ENCODE peak calls at places on chromosomes 7 and 10, in ten cellular contexts. One of them, this sample, is unnamed.

GRCh38 chr7:4006687-4007086 is 675.4 kb upstream of the FOXK1 start:
- DNase-seq in brain microvascular endothelial cell: no peak
- DNase-seq in endothelial cell: no peak
- DNase-seq in neural crest cell: no peak
- DNase-seq in AG04450: no peak
- DNase-seq in PC-9: no peak
- DNase-seq in dorsolateral prefrontal cortex: peak
- DNase-seq in cardiac muscle cell: no peak
- DNase-seq in H9: no peak
- DNase-seq in MM.1S: no peak
- DNase-seq in this sample: no peak

GRCh38 chr7:25124485-25125136 is 449 bp downstream of the CYCS start:
- DNase-seq in brain microvascular endothelial cell: no peak
- DNase-seq in endothelial cell: no peak
- DNase-seq in neural crest cell: no peak
- DNase-seq in AG04450: no peak
- DNase-seq in PC-9: peak
- DNase-seq in dorsolateral prefrontal cortex: no peak
- DNase-seq in cardiac muscle cell: peak
- DNase-seq in H9: no peak
- DNase-seq in MM.1S: peak
- DNase-seq in this sample: no peak

GRCh38 chr10:117537436-117537903 is 5.1 kb upstream of the EMX2 start:
- DNase-seq in brain microvascular endothelial cell: no peak
- DNase-seq in endothelial cell: peak
- DNase-seq in neural crest cell: peak
- DNase-seq in AG04450: no peak
- DNase-seq in PC-9: peak
- DNase-seq in dorsolateral prefrontal cortex: no peak
- DNase-seq in cardiac muscle cell: peak
- DNase-seq in H9: peak
- DNase-seq in MM.1S: peak
- DNase-seq in this sample: peak

GRCh38 chr10:29131952-29132820 is 156.7 kb upstream of the LYZL1 start:
- DNase-seq in brain microvascular endothelial cell: peak
- DNase-seq in endothelial cell: no peak
- DNase-seq in neural crest cell: no peak
- DNase-seq in AG04450: no peak
- DNase-seq in PC-9: no peak
- DNase-seq in dorsolateral prefrontal cortex: no peak
- DNase-seq in cardiac muscle cell: no peak
- DNase-seq in H9: no peak
- DNase-seq in MM.1S: no peak
- DNase-seq in this sample: no peak

GRCh38 chr7:76358478-76359110 is at the start of gene YWHAG:
- DNase-seq in brain microvascular endothelial cell: peak
- DNase-seq in endothelial cell: peak
- DNase-seq in neural crest cell: peak
- DNase-seq in AG04450: peak
- DNase-seq in PC-9: peak
- DNase-seq in dorsolateral prefrontal cortex: peak
- DNase-seq in cardiac muscle cell: peak
- DNase-seq in H9: peak
- DNase-seq in MM.1S: peak
- DNase-seq in this sample: peak

GRCh38 chr7:67137464-67137863 is 140.8 kb downstream of the TYW1 start:
- DNase-seq in brain microvascular endothelial cell: no peak
- DNase-seq in endothelial cell: no peak
- DNase-seq in neural crest cell: no peak
- DNase-seq in AG04450: no peak
- DNase-seq in PC-9: no peak
- DNase-seq in dorsolateral prefrontal cortex: no peak
- DNase-seq in cardiac muscle cell: no peak
- DNase-seq in H9: no peak
- DNase-seq in MM.1S: no peak
- DNase-seq in this sample: no peak

GRCh38 chr10:111323567-111323966 is 246.7 kb downstream of the ADRA2A start:
- DNase-seq in brain microvascular endothelial cell: no peak
- DNase-seq in endothelial cell: no peak
- DNase-seq in neural crest cell: no peak
- DNase-seq in AG04450: no peak
- DNase-seq in PC-9: no peak
- DNase-seq in dorsolateral prefrontal cortex: no peak
- DNase-seq in cardiac muscle cell: no peak
- DNase-seq in H9: no peak
- DNase-seq in MM.1S: peak
- DNase-seq in this sample: no peak

GRCh38 chr7:150828384-150828783 is 23.9 kb upstream of the AOC1 start:
- DNase-seq in brain microvascular endothelial cell: no peak
- DNase-seq in endothelial cell: no peak
- DNase-seq in neural crest cell: no peak
- DNase-seq in AG04450: no peak
- DNase-seq in PC-9: no peak
- DNase-seq in dorsolateral prefrontal cortex: no peak
- DNase-seq in cardiac muscle cell: no peak
- DNase-seq in H9: no peak
- DNase-seq in MM.1S: no peak
- DNase-seq in this sample: no peak

GRCh38 chr10:26296351-26296750 is 79.8 kb downstream of the GAD2 start:
- DNase-seq in brain microvascular endothelial cell: no peak
- DNase-seq in endothelial cell: no peak
- DNase-seq in neural crest cell: no peak
- DNase-seq in AG04450: no peak
- DNase-seq in PC-9: no peak
- DNase-seq in dorsolateral prefrontal cortex: no peak
- DNase-seq in cardiac muscle cell: no peak
- DNase-seq in H9: no peak
- DNase-seq in MM.1S: no peak
- DNase-seq in this sample: no peak

GRCh38 chr10:79929409-79929904 is 19.4 kb downstream of the SFTPD start:
- DNase-seq in brain microvascular endothelial cell: peak
- DNase-seq in endothelial cell: peak
- DNase-seq in neural crest cell: peak
- DNase-seq in AG04450: peak
- DNase-seq in PC-9: peak
- DNase-seq in dorsolateral prefrontal cortex: peak
- DNase-seq in cardiac muscle cell: peak
- DNase-seq in H9: peak
- DNase-seq in MM.1S: peak
- DNase-seq in this sample: peak
- TF ChIP-seq CTCF in brain microvascular endothelial cell: peak
- TF ChIP-seq CTCF in endothelial cell: peak
- TF ChIP-seq CTCF in neural crest cell: peak
- TF ChIP-seq CTCF in AG04450: peak
- TF ChIP-seq CTCF in PC-9: peak
- TF ChIP-seq CTCF in dorsolateral prefrontal cortex: peak
- TF ChIP-seq CTCF in cardiac muscle cell: peak
- TF ChIP-seq CTCF in H9: peak
- TF ChIP-seq CTCF in MM.1S: peak
- TF ChIP-seq CTCF in this sample: peak

GRCh38 chr7:70736715-70737460 is 395.1 kb upstream of the GALNT17 start:
- DNase-seq in brain microvascular endothelial cell: peak
- DNase-seq in endothelial cell: no peak
- DNase-seq in neural crest cell: no peak
- DNase-seq in AG04450: peak
- DNase-seq in PC-9: no peak
- DNase-seq in dorsolateral prefrontal cortex: no peak
- DNase-seq in cardiac muscle cell: no peak
- DNase-seq in H9: no peak
- DNase-seq in MM.1S: no peak
- DNase-seq in this sample: no peak

GRCh38 chr7:70739646-70740045 is 392.3 kb upstream of the GALNT17 start:
- DNase-seq in brain microvascular endothelial cell: no peak
- DNase-seq in endothelial cell: no peak
- DNase-seq in neural crest cell: no peak
- DNase-seq in AG04450: no peak
- DNase-seq in PC-9: no peak
- DNase-seq in dorsolateral prefrontal cortex: no peak
- DNase-seq in cardiac muscle cell: no peak
- DNase-seq in H9: no peak
- DNase-seq in MM.1S: no peak
- DNase-seq in this sample: no peak

GRCh38 chr7:70735313-70735712 is 396.6 kb upstream of the GALNT17 start:
- DNase-seq in brain microvascular endothelial cell: no peak
- DNase-seq in endothelial cell: no peak
- DNase-seq in neural crest cell: no peak
- DNase-seq in AG04450: no peak
- DNase-seq in PC-9: no peak
- DNase-seq in dorsolateral prefrontal cortex: no peak
- DNase-seq in cardiac muscle cell: no peak
- DNase-seq in H9: no peak
- DNase-seq in MM.1S: no peak
- DNase-seq in this sample: no peak

GRCh38 chr7:70738486-70738885 is 393.5 kb upstream of the GALNT17 start:
- DNase-seq in brain microvascular endothelial cell: no peak
- DNase-seq in endothelial cell: no peak
- DNase-seq in neural crest cell: no peak
- DNase-seq in AG04450: no peak
- DNase-seq in PC-9: no peak
- DNase-seq in dorsolateral prefrontal cortex: no peak
- DNase-seq in cardiac muscle cell: no peak
- DNase-seq in H9: no peak
- DNase-seq in MM.1S: no peak
- DNase-seq in this sample: no peak

GRCh38 chr7:70738080-70738479 is 393.9 kb upstream of the GALNT17 start:
- DNase-seq in brain microvascular endothelial cell: peak
- DNase-seq in endothelial cell: no peak
- DNase-seq in neural crest cell: no peak
- DNase-seq in AG04450: no peak
- DNase-seq in PC-9: no peak
- DNase-seq in dorsolateral prefrontal cortex: no peak
- DNase-seq in cardiac muscle cell: no peak
- DNase-seq in H9: no peak
- DNase-seq in MM.1S: no peak
- DNase-seq in this sample: no peak
- TF ChIP-seq CTCF in brain microvascular endothelial cell: no peak
- TF ChIP-seq CTCF in endothelial cell: no peak
- TF ChIP-seq CTCF in neural crest cell: no peak
- TF ChIP-seq CTCF in AG04450: no peak
- TF ChIP-seq CTCF in PC-9: no peak
- TF ChIP-seq CTCF in dorsolateral prefrontal cortex: no peak
- TF ChIP-seq CTCF in cardiac muscle cell: no peak
- TF ChIP-seq CTCF in H9: no peak
- TF ChIP-seq CTCF in MM.1S: no peak
- TF ChIP-seq CTCF in this sample: no peak

GRCh38 chr7:143354965-143355364 is 7.5 kb downstream of the FAM131B start:
- DNase-seq in brain microvascular endothelial cell: no peak
- DNase-seq in endothelial cell: no peak
- DNase-seq in neural crest cell: no peak
- DNase-seq in AG04450: no peak
- DNase-seq in PC-9: no peak
- DNase-seq in dorsolateral prefrontal cortex: no peak
- DNase-seq in cardiac muscle cell: no peak
- DNase-seq in H9: no peak
- DNase-seq in MM.1S: no peak
- DNase-seq in this sample: no peak

GRCh38 chr7:143356414-143357050 is 6.0 kb downstream of the FAM131B start:
- DNase-seq in brain microvascular endothelial cell: no peak
- DNase-seq in endothelial cell: no peak
- DNase-seq in neural crest cell: no peak
- DNase-seq in AG04450: no peak
- DNase-seq in PC-9: no peak
- DNase-seq in dorsolateral prefrontal cortex: no peak
- DNase-seq in cardiac muscle cell: no peak
- DNase-seq in H9: no peak
- DNase-seq in MM.1S: no peak
- DNase-seq in this sample: peak

GRCh38 chr7:143358626-143359025 is 3.9 kb downstream of the FAM131B start:
- DNase-seq in brain microvascular endothelial cell: no peak
- DNase-seq in endothelial cell: no peak
- DNase-seq in neural crest cell: no peak
- DNase-seq in AG04450: no peak
- DNase-seq in PC-9: no peak
- DNase-seq in dorsolateral prefrontal cortex: no peak
- DNase-seq in cardiac muscle cell: no peak
- DNase-seq in H9: no peak
- DNase-seq in MM.1S: no peak
- DNase-seq in this sample: no peak

GRCh38 chr7:143354376-143354775 is 8.1 kb downstream of the FAM131B start:
- DNase-seq in brain microvascular endothelial cell: no peak
- DNase-seq in endothelial cell: no peak
- DNase-seq in neural crest cell: no peak
- DNase-seq in AG04450: no peak
- DNase-seq in PC-9: no peak
- DNase-seq in dorsolateral prefrontal cortex: no peak
- DNase-seq in cardiac muscle cell: no peak
- DNase-seq in H9: no peak
- DNase-seq in MM.1S: no peak
- DNase-seq in this sample: no peak

DNA sequence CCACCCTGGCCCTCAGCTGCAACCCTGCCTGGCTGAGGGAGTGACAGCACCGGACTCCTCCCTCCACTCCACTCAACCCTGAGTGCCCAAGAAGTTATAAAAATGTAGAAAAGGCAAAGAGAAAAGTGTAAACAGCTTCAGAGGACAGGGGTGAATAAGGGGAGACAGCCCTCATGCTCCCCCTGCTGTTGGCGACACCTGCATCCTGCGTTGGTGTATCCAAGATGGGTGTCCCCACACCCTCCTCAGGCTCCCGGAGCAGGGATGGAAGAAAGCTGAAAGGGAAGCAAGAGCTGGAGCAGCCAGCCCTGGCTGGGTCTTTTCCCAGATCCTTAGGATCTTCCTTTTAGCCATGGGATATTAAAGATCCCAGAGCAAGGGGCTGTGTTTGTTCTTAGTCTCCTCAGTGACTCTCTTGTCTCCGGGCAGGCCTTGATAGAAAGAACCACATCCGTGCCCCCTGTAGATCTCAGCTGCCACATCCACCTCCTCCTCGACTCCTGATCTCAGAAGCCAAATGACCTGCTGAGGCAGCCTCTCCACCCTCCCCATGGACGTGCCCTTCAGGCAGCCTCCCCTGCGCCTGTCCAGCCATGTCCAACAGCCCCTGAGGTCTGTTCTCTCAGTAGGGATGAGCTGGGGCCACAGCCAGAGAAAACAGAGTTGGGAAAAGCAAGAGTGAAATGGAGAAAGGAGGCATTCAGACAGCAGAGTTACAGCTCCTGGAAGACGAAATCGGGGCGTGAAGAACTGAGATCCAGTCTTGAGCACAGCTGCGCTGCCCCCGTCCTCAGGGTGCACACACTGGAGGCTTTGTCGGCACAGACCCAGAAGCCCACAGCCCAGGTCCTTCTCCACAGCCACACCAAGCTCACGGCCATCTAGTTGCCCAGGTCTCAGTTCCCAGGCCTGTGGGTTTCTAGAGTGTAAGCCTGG is 6.8 kb downstream of the FAM131B start:
- DNase-seq in brain microvascular endothelial cell: no peak
- DNase-seq in endothelial cell: no peak
- DNase-seq in neural crest cell: no peak
- DNase-seq in AG04450: no peak
- DNase-seq in PC-9: no peak
- DNase-seq in dorsolateral prefrontal cortex: no peak
- DNase-seq in cardiac muscle cell: no peak
- DNase-seq in H9: no peak
- DNase-seq in MM.1S: no peak
- DNase-seq in this sample: no peak
- TF ChIP-seq CTCF in brain microvascular endothelial cell: peak
- TF ChIP-seq CTCF in endothelial cell: no peak
- TF ChIP-seq CTCF in neural crest cell: no peak
- TF ChIP-seq CTCF in AG04450: no peak
- TF ChIP-seq CTCF in PC-9: no peak
- TF ChIP-seq CTCF in dorsolateral prefrontal cortex: no peak
- TF ChIP-seq CTCF in cardiac muscle cell: no peak
- TF ChIP-seq CTCF in H9: peak
- TF ChIP-seq CTCF in MM.1S: no peak
- TF ChIP-seq CTCF in this sample: peak

GRCh38 chr10:74991435-74991834 is 120.0 kb upstream of the SAMD8 start:
- DNase-seq in brain microvascular endothelial cell: no peak
- DNase-seq in endothelial cell: no peak
- DNase-seq in neural crest cell: no peak
- DNase-seq in AG04450: no peak
- DNase-seq in PC-9: no peak
- DNase-seq in dorsolateral prefrontal cortex: no peak
- DNase-seq in cardiac muscle cell: peak
- DNase-seq in H9: no peak
- DNase-seq in MM.1S: peak
- DNase-seq in this sample: no peak
- TF ChIP-seq CTCF in brain microvascular endothelial cell: peak
- TF ChIP-seq CTCF in endothelial cell: peak
- TF ChIP-seq CTCF in neural crest cell: peak
- TF ChIP-seq CTCF in AG04450: peak
- TF ChIP-seq CTCF in PC-9: peak
- TF ChIP-seq CTCF in dorsolateral prefrontal cortex: no peak
- TF ChIP-seq CTCF in cardiac muscle cell: peak
- TF ChIP-seq CTCF in H9: peak
- TF ChIP-seq CTCF in MM.1S: peak
- TF ChIP-seq CTCF in this sample: peak

This sample was measured in GM13977.